ENCODE peak calls at places on chromosome 18, in six cellular contexts. W is upper lobe of right lung, O is thoracic aorta, N is PC-3, R is Panc1, S is endodermal cell. Z is an unnamed sample. For H3K4me1, the result is how much of the 10 kb centered on the place peaks cover.

GRCh38 chr18:5967007-5967406 is 71.7 kb upstream of the TMEM200C start:
- DNase-seq in R (no peak), S (no peak), N (no peak), W (no peak), O (no peak), Z (no peak)

GRCh38 chr18:59743561-59743960 is 46.3 kb upstream of the CCBE1 start:
- DNase-seq in O (no peak), R (no peak), W (no peak), S (no peak), N (no peak), Z (peak)

GRCh38 chr18:48358868-48359267 is 50.3 kb downstream of the ZBTB7C start:
- DNase-seq in R (no peak), W (no peak), O (no peak), N (no peak), S (no peak), Z (no peak)

GRCh38 chr18:56672391-56672790 is 21.2 kb downstream of the WDR7 start:
- DNase-seq in O (no peak), W (no peak), S (no peak), R (no peak), N (no peak), Z (no peak)

GRCh38 chr18:63890950-63891304 is 3.4 kb downstream of the SERPINB2 start:
- DNase-seq in O (no peak), R (no peak), W (no peak), N (peak), S (no peak), Z (no peak)

GRCh38 chr18:46211816-46212215 is 107.6 kb downstream of the HAUS1 start:
- DNase-seq in R (no peak), N (peak), W (no peak), S (no peak), O (no peak), Z (peak)

GRCh38 chr18:13178976-13179375 is 39.6 kb upstream of the LDLRAD4 start:
- DNase-seq in W (no peak), N (peak), R (no peak), O (no peak), S (no peak), Z (peak)

GRCh38 chr18:25310045-25310444 is 41.9 kb downstream of the ZNF521 start:
- DNase-seq in N (peak), W (no peak), O (no peak), R (no peak), S (no peak), Z (peak)

GRCh38 chr18:79384151-79384807 is 11.5 kb upstream of the NFATC1 start:
- DNase-seq in N (peak), O (no peak), R (no peak), W (no peak), S (no peak), Z (no peak)

GRCh38 chr18:46916551-46917107 is 678 bp downstream of the PIAS2 start:
- DNase-seq in S (peak), W (no peak), N (no peak), O (no peak), R (no peak), Z (peak)

GRCh38 chr18:47795448-47795843 is 135.0 kb downstream of the SMAD2 start:
- DNase-seq in S (no peak), W (no peak), N (no peak), O (no peak), R (no peak), Z (no peak)

GRCh38 chr18:74456409-74457042 is 582 bp downstream of the DIPK1C start:
- DNase-seq in W (no peak), N (no peak), O (no peak), S (peak), R (no peak), Z (no peak)

GRCh38 chr18:27707201-27707600 is 469.7 kb downstream of the CDH2 start:
- DNase-seq in W (no peak), S (no peak), N (peak), R (no peak), O (no peak), Z (no peak)

GRCh38 chr18:52748343-52748742 is 408.3 kb downstream of the DCC start:
- DNase-seq in N (no peak), O (no peak), S (no peak), R (no peak), W (no peak), Z (no peak)

GRCh38 chr18:28175047-28175929 is 1.6 kb downstream of the CDH2 start:
- DNase-seq in R (no peak), N (peak), S (peak), W (no peak), O (no peak), Z (peak)

DNA sequence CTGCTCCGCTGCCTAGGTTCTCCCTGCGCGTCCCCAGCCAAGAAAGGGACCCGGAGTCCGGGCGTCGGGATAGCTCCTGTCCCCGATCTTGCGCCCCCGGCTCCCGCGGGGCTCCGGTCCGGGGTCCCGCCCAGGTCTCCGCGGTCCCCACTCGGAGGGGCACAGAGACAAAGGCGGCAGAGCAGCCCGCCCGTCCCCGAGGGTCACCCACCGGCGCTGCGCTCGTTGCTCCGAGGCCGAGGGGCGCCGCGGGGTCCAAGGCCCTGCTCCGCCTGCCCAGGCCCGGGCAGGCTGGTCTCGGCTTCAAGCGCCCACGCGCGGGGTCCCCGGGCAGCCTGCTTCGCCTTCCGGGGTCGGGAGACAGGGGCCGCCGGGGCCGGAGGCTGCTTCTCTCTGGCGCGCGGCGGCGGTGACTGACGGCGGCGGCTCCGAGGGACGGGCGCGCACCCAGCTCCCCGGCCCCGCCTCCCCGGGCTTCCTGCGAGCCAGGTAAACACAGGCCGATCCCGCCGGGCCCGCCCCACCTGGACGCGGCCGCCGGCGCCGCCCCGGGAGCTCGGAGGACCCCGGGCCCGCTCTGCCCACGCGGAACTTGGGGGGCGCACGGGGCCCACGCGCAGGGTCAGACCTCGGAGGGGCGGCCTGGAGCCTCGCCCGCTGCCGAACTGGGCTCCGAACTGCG is at the start of gene MBP:
- DNase-seq in N (peak), O (no peak), S (peak), R (no peak), W (peak), Z (no peak)
- H3K27ac ChIP-seq in N (peak), O (peak), S (no peak), R (peak), W (peak), Z (peak)

DNA sequence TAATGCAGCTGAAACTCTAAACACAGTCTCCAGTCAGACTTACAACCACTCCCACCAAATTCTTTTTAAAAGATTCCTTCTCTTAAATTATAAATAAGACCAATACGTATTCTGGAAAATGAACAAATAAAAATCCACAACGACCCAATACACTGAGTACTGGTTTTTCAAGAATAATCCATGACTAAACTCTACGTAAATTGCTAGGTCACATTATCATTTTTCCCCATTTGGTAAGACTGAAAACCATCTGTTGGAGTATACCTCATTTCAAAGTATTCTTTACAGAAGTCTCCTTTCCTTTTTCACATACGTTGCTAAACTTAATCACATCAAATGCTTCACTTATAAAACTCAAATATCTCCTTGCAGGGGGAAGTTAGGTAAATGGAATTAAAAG is 6.0 kb downstream of the ZNF516 start:
- DNase-seq in R (no peak), W (no peak), S (no peak), O (no peak), N (no peak), Z (peak)
- H3K4me1 ChIP-seq in R (under half), W (under half), S (under half), O (under half), N (under half), Z (under half)

DNA sequence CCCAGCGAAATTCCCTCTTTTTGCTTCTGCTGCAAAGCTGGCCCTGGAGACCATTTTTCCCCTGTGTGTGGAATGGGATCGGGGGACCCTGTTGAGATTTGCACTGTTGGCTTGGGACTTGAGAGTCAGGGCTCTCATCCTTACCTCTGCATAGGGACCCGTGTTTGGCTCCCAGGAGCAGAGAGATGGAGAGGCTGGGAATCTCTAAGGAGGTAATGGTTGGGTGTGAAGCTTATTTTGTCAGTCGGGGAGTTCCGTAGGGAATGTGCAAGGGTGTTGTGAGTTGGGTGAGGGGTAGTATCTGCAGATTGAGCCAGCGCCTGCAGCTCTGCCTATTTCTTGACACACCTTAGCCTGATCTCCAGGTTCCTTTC is 4.5 kb downstream of the GATA6 start:
- DNase-seq in O (no peak), W (no peak), N (no peak), S (peak), R (no peak), Z (no peak)
- H3K4me3 ChIP-seq in O (peak), W (peak), N (no peak), S (peak), R (no peak), Z (peak)

DNA sequence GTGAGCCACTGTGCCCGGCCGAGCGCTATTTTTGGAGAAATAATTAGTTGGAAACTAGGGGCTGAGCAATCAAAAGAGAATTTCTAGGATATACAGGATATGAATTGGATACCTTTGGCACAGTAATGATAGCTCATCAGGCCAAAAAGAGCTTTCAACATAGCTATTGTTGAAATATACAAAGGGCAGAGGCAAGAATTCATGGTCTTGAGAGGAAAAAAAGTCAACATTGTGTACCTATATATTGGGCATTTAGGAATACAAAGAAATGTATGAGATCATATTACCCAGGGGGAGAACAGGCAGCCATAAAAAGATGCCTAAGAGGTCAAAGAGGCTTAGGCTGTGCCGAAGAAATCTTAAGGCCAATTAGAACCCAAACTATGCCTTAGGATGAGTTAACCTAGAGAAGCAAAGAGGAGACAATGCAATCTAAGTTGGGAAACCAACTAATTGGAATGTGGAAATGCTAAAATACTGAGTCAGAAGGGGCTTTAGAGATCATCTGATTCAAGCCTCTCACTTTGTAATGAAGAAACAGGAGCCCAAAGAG is 99.0 kb downstream of the RBBP8 start:
- DNase-seq in S (no peak), W (no peak), R (no peak), N (peak), O (no peak), Z (peak)
- H3K27ac ChIP-seq in S (no peak), W (no peak), R (peak), N (peak), O (no peak), Z (peak)

Z was measured in astrocyte.